ENCODE peak calls at places on chromosomes 1 and 21, in six cellular contexts. One of them, this sample, is unnamed.
A peak's percentile ranks its signal among the peaks of the same experiment; 100 is the strongest.

GRCh38 chr1:229342305-229342901 is 444 bp downstream of the CCSAP start:
- DNase-seq in heart left ventricle: peak; percentile 93
- DNase-seq in suprapubic skin: peak; percentile 91
- DNase-seq in colonic mucosa: peak; percentile 93
- DNase-seq in keratinocyte: peak; percentile 9
- DNase-seq in adrenal gland: peak; percentile 87
- DNase-seq in this sample: peak; percentile 84

GRCh38 chr1:37825508-37825907 is 17.5 kb upstream of the YRDC start:
- DNase-seq in colonic mucosa: no peak
- DNase-seq in keratinocyte: no peak
- DNase-seq in adrenal gland: no peak
- DNase-seq in suprapubic skin: no peak
- DNase-seq in heart left ventricle: no peak
- DNase-seq in this sample: no peak

GRCh38 chr1:213186168-213186567 is 135.1 kb downstream of the RPS6KC1 start:
- DNase-seq in keratinocyte: no peak
- DNase-seq in heart left ventricle: no peak
- DNase-seq in adrenal gland: no peak
- DNase-seq in suprapubic skin: no peak
- DNase-seq in colonic mucosa: no peak
- DNase-seq in this sample: no peak

GRCh38 chr1:86753700-86754099 is 49.3 kb downstream of the SH3GLB1 start:
- DNase-seq in suprapubic skin: no peak
- DNase-seq in adrenal gland: no peak
- DNase-seq in keratinocyte: no peak
- DNase-seq in heart left ventricle: no peak
- DNase-seq in colonic mucosa: no peak
- DNase-seq in this sample: no peak

GRCh38 chr21:25901580-25901979 is 166.8 kb downstream of the GABPA start:
- DNase-seq in colonic mucosa: no peak
- DNase-seq in keratinocyte: no peak
- DNase-seq in suprapubic skin: no peak
- DNase-seq in heart left ventricle: no peak
- DNase-seq in adrenal gland: no peak
- DNase-seq in this sample: no peak

GRCh38 chr1:196278816-196279215 is 329.4 kb downstream of the KCNT2 start:
- DNase-seq in colonic mucosa: no peak
- DNase-seq in suprapubic skin: no peak
- DNase-seq in heart left ventricle: no peak
- DNase-seq in keratinocyte: no peak
- DNase-seq in adrenal gland: no peak
- DNase-seq in this sample: no peak

GRCh38 chr1:246579818-246580217 is 13.6 kb downstream of the CNST start:
- DNase-seq in adrenal gland: no peak
- DNase-seq in keratinocyte: no peak
- DNase-seq in suprapubic skin: no peak
- DNase-seq in colonic mucosa: no peak
- DNase-seq in heart left ventricle: no peak
- DNase-seq in this sample: no peak

GRCh38 chr1:18945401-18945849 is 11.1 kb downstream of the IFFO2 start:
- DNase-seq in suprapubic skin: no peak
- DNase-seq in colonic mucosa: peak; percentile 52
- DNase-seq in keratinocyte: no peak
- DNase-seq in heart left ventricle: no peak
- DNase-seq in adrenal gland: peak; percentile 72
- DNase-seq in this sample: no peak

GRCh38 chr1:26184086-26184485 is 6.3 kb upstream of the CATSPER4 start:
- DNase-seq in colonic mucosa: no peak
- DNase-seq in adrenal gland: no peak
- DNase-seq in keratinocyte: no peak
- DNase-seq in heart left ventricle: no peak
- DNase-seq in suprapubic skin: no peak
- DNase-seq in this sample: no peak

GRCh38 chr1:203340112-203340804 is 10.7 kb downstream of the FMOD start:
- DNase-seq in heart left ventricle: no peak
- DNase-seq in keratinocyte: peak; percentile 54
- DNase-seq in suprapubic skin: no peak
- DNase-seq in colonic mucosa: peak; percentile 84
- DNase-seq in adrenal gland: peak; percentile 79
- DNase-seq in this sample: peak; percentile 75

GRCh38 chr1:118335372-118335771 is 150.3 kb upstream of the SPAG17 start:
- DNase-seq in adrenal gland: no peak
- DNase-seq in heart left ventricle: no peak
- DNase-seq in keratinocyte: peak; percentile 69
- DNase-seq in suprapubic skin: no peak
- DNase-seq in colonic mucosa: no peak
- DNase-seq in this sample: no peak

GRCh38 chr1:65001238-65001792 is 35.0 kb upstream of the JAK1 start:
- DNase-seq in suprapubic skin: peak; percentile 91
- DNase-seq in colonic mucosa: peak; percentile 63
- DNase-seq in keratinocyte: no peak
- DNase-seq in adrenal gland: peak; percentile 69
- DNase-seq in heart left ventricle: peak; percentile 89
- DNase-seq in this sample: peak; percentile 44

GRCh38 chr21:32256873-32257620 is 21.8 kb downstream of the MIS18A start:
- DNase-seq in heart left ventricle: peak; percentile 75
- DNase-seq in suprapubic skin: peak; percentile 84
- DNase-seq in adrenal gland: peak; percentile 81
- DNase-seq in keratinocyte: no peak
- DNase-seq in colonic mucosa: peak; percentile 47
- DNase-seq in this sample: peak; percentile 90

GRCh38 chr1:94676686-94677085 is 135.1 kb upstream of the F3 start:
- DNase-seq in keratinocyte: no peak
- DNase-seq in suprapubic skin: no peak
- DNase-seq in heart left ventricle: no peak
- DNase-seq in colonic mucosa: peak; percentile 63
- DNase-seq in adrenal gland: no peak
- DNase-seq in this sample: peak; percentile 78

GRCh38 chr1:244012232-244012631 is 38.9 kb upstream of the ZBTB18 start:
- DNase-seq in keratinocyte: no peak
- DNase-seq in suprapubic skin: no peak
- DNase-seq in colonic mucosa: no peak
- DNase-seq in adrenal gland: peak; percentile 26
- DNase-seq in heart left ventricle: no peak
- DNase-seq in this sample: no peak

GRCh38 chr1:29569971-29570634 is 333.8 kb downstream of the PTPRU start:
- DNase-seq in keratinocyte: peak; percentile 89
- DNase-seq in heart left ventricle: peak; percentile 59
- DNase-seq in suprapubic skin: no peak
- DNase-seq in adrenal gland: no peak
- DNase-seq in colonic mucosa: no peak
- DNase-seq in this sample: no peak

GRCh38 chr1:118304722-118305344 is 119.8 kb upstream of the SPAG17 start:
- DNase-seq in suprapubic skin: no peak
- DNase-seq in keratinocyte: no peak
- DNase-seq in heart left ventricle: no peak
- DNase-seq in adrenal gland: no peak
- DNase-seq in colonic mucosa: no peak
- DNase-seq in this sample: peak; percentile 39

GRCh38 chr1:145983959-145984830 is 12.2 kb downstream of the TXNIP start:
- DNase-seq in keratinocyte: no peak
- DNase-seq in adrenal gland: no peak
- DNase-seq in colonic mucosa: no peak
- DNase-seq in heart left ventricle: no peak
- DNase-seq in suprapubic skin: no peak
- DNase-seq in this sample: no peak

GRCh38 chr1:20724364-20725188 is 6.8 kb upstream of the KIF17 start:
- DNase-seq in keratinocyte: no peak
- DNase-seq in adrenal gland: no peak
- DNase-seq in colonic mucosa: no peak
- DNase-seq in heart left ventricle: no peak
- DNase-seq in suprapubic skin: no peak
- DNase-seq in this sample: no peak

GRCh38 chr21:19807231-19807630 is 1191.0 kb upstream of the NCAM2 start:
- DNase-seq in adrenal gland: no peak
- DNase-seq in suprapubic skin: no peak
- DNase-seq in heart left ventricle: no peak
- DNase-seq in colonic mucosa: no peak
- DNase-seq in keratinocyte: no peak
- DNase-seq in this sample: no peak

DNA sequence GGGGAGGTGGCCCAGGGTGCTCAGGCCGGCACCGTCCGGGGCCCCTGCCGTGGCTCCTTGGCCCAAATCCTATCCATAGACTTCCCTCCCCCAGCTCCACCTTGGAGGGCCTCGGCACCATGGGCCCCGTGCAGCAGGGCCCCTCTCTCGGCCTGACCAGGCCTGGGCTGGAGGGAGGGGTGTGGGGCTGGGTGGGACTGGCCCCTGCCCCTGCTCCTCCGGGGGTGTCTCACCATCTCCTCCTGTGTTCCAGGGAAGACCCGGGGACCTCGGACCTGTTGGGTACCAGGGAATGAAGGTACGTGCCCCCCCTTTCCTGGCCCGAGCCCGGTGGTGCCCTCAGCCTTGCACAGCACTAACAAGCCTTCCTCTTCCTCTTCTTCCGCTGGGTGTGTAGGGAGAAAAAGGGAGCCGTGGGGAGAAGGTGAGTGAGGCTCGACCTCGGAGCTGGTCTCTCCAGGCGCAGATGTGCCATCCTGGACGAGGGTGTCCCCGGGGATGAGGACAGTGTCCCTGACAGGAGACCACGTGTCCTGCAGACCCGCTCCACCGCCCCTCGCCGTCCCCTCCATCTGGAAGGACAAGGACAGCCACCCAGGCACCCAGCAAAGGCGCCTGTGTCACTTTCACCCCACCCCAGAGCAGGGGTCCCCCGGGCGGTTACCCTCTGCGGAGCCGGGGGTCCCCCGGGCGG is 7.9 kb downstream of the COL6A1 start:
- DNase-seq in heart left ventricle: peak; percentile 52
- DNase-seq in adrenal gland: peak; percentile 6
- DNase-seq in keratinocyte: no peak
- DNase-seq in colonic mucosa: no peak
- DNase-seq in suprapubic skin: peak; percentile 71
- DNase-seq in this sample: no peak
- H3K4me1 ChIP-seq in heart left ventricle: no peaks in the 10 kb centered on the region
- H3K4me1 ChIP-seq in adrenal gland: no peaks in the 10 kb centered on the region
- H3K4me1 ChIP-seq in keratinocyte: no peaks in the 10 kb centered on the region
- H3K4me1 ChIP-seq in colonic mucosa: no peaks in the 10 kb centered on the region
- H3K4me1 ChIP-seq in suprapubic skin: peaks cover 8% of the 10 kb centered on the region
- H3K4me1 ChIP-seq in this sample: no peaks in the 10 kb centered on the region

DNA sequence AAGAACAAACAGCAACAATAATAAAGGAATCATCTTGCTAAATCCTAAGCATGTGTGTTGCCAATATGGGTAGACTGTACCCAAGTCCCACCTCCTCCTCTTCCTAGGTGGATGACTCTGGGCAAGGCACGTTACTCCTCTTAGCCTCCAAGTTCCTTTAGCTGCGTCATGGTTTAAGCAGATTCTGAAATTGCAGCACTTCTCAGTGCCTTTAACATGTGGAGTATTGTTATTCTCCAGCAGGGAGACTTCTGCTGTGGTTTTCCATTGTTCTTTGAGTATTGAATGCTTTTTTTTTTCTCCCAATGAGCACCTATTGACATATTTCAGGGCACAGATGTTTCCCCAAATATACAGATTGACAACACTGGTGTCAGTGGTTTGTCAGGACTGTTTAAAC is 15.5 kb downstream of the ARHGEF10L start:
- DNase-seq in heart left ventricle: no peak
- DNase-seq in keratinocyte: no peak
- DNase-seq in adrenal gland: no peak
- DNase-seq in suprapubic skin: no peak
- DNase-seq in colonic mucosa: no peak
- DNase-seq in this sample: no peak
- H3K4me1 ChIP-seq in heart left ventricle: peaks cover 9% of the 10 kb centered on the region
- H3K4me1 ChIP-seq in keratinocyte: peaks cover 34% of the 10 kb centered on the region
- H3K4me1 ChIP-seq in adrenal gland: peaks cover 33% of the 10 kb centered on the region
- H3K4me1 ChIP-seq in suprapubic skin: peaks cover 50% of the 10 kb centered on the region
- H3K4me1 ChIP-seq in colonic mucosa: peaks cover 18% of the 10 kb centered on the region
- H3K4me1 ChIP-seq in this sample: peaks cover 41% of the 10 kb centered on the region

GRCh38 chr1:198856601-198857000 is 217.8 kb downstream of the PTPRC start:
- DNase-seq in heart left ventricle: no peak
- DNase-seq in adrenal gland: no peak
- DNase-seq in keratinocyte: no peak
- DNase-seq in suprapubic skin: no peak
- DNase-seq in colonic mucosa: no peak
- DNase-seq in this sample: no peak
- H3K4me1 ChIP-seq in heart left ventricle: no peaks in the 10 kb centered on the region
- H3K4me1 ChIP-seq in adrenal gland: no peaks in the 10 kb centered on the region
- H3K4me1 ChIP-seq in keratinocyte: no peaks in the 10 kb centered on the region
- H3K4me1 ChIP-seq in suprapubic skin: no peaks in the 10 kb centered on the region
- H3K4me1 ChIP-seq in colonic mucosa: no peaks in the 10 kb centered on the region
- H3K4me1 ChIP-seq in this sample: no peaks in the 10 kb centered on the region

GRCh38 chr1:30754684-30755171 is 2.8 kb downstream of the LAPTM5 start:
- DNase-seq in suprapubic skin: no peak
- DNase-seq in heart left ventricle: no peak
- DNase-seq in adrenal gland: no peak
- DNase-seq in colonic mucosa: no peak
- DNase-seq in keratinocyte: no peak
- DNase-seq in this sample: no peak

GRCh38 chr1:30756206-30756544 is 1.4 kb downstream of the LAPTM5 start:
- DNase-seq in keratinocyte: no peak
- DNase-seq in colonic mucosa: no peak
- DNase-seq in adrenal gland: no peak
- DNase-seq in suprapubic skin: no peak
- DNase-seq in heart left ventricle: no peak
- DNase-seq in this sample: no peak

GRCh38 chr1:30756545-30757195 is 904 bp downstream of the LAPTM5 start:
- DNase-seq in suprapubic skin: peak; percentile 85
- DNase-seq in adrenal gland: peak; percentile 60
- DNase-seq in keratinocyte: no peak
- DNase-seq in heart left ventricle: peak; percentile 83
- DNase-seq in colonic mucosa: peak; percentile 47
- DNase-seq in this sample: peak; percentile 32

GRCh38 chr1:30755334-30755733 is 2.2 kb downstream of the LAPTM5 start:
- DNase-seq in keratinocyte: no peak
- DNase-seq in suprapubic skin: no peak
- DNase-seq in heart left ventricle: no peak
- DNase-seq in adrenal gland: no peak
- DNase-seq in colonic mucosa: no peak
- DNase-seq in this sample: no peak

GRCh38 chr1:30755746-30756145 is 1.8 kb downstream of the LAPTM5 start:
- DNase-seq in suprapubic skin: no peak
- DNase-seq in adrenal gland: no peak
- DNase-seq in colonic mucosa: no peak
- DNase-seq in keratinocyte: no peak
- DNase-seq in heart left ventricle: no peak
- DNase-seq in this sample: no peak
- H3K4me1 ChIP-seq in suprapubic skin: peaks cover 12% of the 10 kb centered on the region
- H3K4me1 ChIP-seq in adrenal gland: no peaks in the 10 kb centered on the region
- H3K4me1 ChIP-seq in colonic mucosa: peaks cover 3% of the 10 kb centered on the region
- H3K4me1 ChIP-seq in keratinocyte: peaks cover 18% of the 10 kb centered on the region
- H3K4me1 ChIP-seq in heart left ventricle: peaks cover 5% of the 10 kb centered on the region
- H3K4me1 ChIP-seq in this sample: no peaks in the 10 kb centered on the region